ENCODE peak calls at places on chromosomes 1 and 21, in four cellular contexts. One of them, this sample, is unnamed.

GRCh38 chr21:44428281-44428942 is 26.9 kb upstream of the LRRC3 start:
- DNase-seq in uterus: no peak
- DNase-seq in lower leg skin: peak
- DNase-seq in ovary: no peak
- DNase-seq in this sample: peak

GRCh38 chr1:98427664-98428063 is 233.9 kb upstream of the SNX7 start:
- DNase-seq in uterus: no peak
- DNase-seq in lower leg skin: no peak
- DNase-seq in ovary: no peak
- DNase-seq in this sample: no peak

GRCh38 chr1:36035154-36035553 is 48.7 kb upstream of the TEKT2 start:
- DNase-seq in uterus: no peak
- DNase-seq in lower leg skin: no peak
- DNase-seq in ovary: no peak
- DNase-seq in this sample: no peak

GRCh38 chr1:213371769-213372619 is 321.0 kb downstream of the RPS6KC1 start:
- DNase-seq in uterus: no peak
- DNase-seq in lower leg skin: no peak
- DNase-seq in ovary: no peak
- DNase-seq in this sample: no peak

GRCh38 chr1:226482196-226482595 is 66.4 kb upstream of the STUM start:
- DNase-seq in uterus: no peak
- DNase-seq in lower leg skin: no peak
- DNase-seq in ovary: no peak
- DNase-seq in this sample: no peak

GRCh38 chr1:87644033-87644432 is 315.4 kb downstream of the LMO4 start:
- DNase-seq in uterus: no peak
- DNase-seq in lower leg skin: no peak
- DNase-seq in ovary: no peak
- DNase-seq in this sample: no peak

GRCh38 chr1:118151312-118151937 is 33.6 kb downstream of the SPAG17 start:
- DNase-seq in uterus: no peak
- DNase-seq in lower leg skin: no peak
- DNase-seq in ovary: peak
- DNase-seq in this sample: no peak

GRCh38 chr1:32876341-32877210 is 5.9 kb upstream of the FNDC5 start:
- DNase-seq in uterus: no peak
- DNase-seq in lower leg skin: peak
- DNase-seq in ovary: no peak
- DNase-seq in this sample: peak

GRCh38 chr1:40383488-40384412 is 10.2 kb downstream of the SMAP2 start:
- DNase-seq in uterus: no peak
- DNase-seq in lower leg skin: no peak
- DNase-seq in ovary: no peak
- DNase-seq in this sample: no peak
- TF ChIP-seq POLR2A in uterus: no peak
- TF ChIP-seq POLR2A in lower leg skin: no peak
- TF ChIP-seq POLR2A in ovary: no peak
- TF ChIP-seq POLR2A in this sample: no peak

GRCh38 chr1:6775644-6776043 is 9.6 kb upstream of the CAMTA1 start:
- DNase-seq in uterus: no peak
- DNase-seq in lower leg skin: no peak
- DNase-seq in ovary: no peak
- DNase-seq in this sample: no peak
- TF ChIP-seq POLR2A in uterus: no peak
- TF ChIP-seq POLR2A in lower leg skin: no peak
- TF ChIP-seq POLR2A in ovary: no peak
- TF ChIP-seq POLR2A in this sample: no peak

DNA sequence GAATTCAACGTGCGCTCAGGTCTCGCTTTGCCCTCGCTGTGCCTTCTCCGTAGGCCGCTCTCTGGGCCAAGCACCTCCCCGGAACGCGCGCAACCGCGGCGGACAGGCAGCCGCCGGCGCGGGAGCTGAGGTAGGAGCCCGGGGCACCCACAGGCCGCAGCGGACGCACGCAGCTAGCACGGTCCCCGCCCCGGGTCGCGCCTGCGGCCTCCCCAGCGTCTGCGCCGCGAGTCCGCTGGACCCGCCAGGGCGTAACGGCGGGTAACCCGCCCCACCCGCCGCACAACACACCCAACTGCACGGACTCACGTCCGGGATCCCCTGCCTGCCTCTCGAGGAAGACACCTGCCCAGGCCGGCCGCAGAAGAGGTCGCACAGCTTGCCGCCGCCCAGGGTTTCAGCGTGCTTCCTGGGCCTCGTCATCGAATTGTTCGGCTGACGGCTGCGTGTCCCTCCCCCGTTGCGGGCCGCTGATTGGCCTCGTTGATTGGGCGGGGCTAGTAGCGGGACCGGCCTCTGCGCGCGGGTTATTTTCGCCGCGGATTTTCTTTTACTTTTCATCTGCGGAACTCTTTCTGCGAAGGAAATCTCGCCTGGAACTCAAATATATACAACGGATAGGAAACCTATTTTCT is at the start of gene CLCC1:
- DNase-seq in uterus: peak
- DNase-seq in lower leg skin: peak
- DNase-seq in ovary: peak
- DNase-seq in this sample: peak
- TF ChIP-seq POLR2A in uterus: peak
- TF ChIP-seq POLR2A in lower leg skin: no peak
- TF ChIP-seq POLR2A in ovary: peak
- TF ChIP-seq POLR2A in this sample: peak

DNA sequence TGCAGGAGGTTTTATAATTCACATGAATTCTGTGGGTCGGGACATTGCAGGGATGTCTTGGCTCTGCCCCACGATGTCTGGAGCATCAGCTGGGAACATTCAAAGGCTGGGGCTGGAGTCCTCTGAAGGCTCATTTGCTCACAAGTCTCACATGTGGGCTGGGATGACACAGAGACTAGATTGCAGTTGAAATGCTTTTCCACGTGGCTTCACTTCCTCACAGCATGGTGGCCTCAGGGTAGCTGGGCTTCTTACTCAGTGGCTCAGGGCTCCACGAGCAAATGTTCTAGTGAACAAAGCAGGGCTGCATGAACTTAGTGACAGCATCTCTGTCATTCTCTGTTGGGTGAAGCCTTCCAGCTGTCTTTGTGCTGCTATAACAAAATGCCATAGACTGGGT is 246.9 kb upstream of the POU3F1 start:
- DNase-seq in uterus: no peak
- DNase-seq in lower leg skin: no peak
- DNase-seq in ovary: no peak
- DNase-seq in this sample: no peak
- TF ChIP-seq POLR2A in uterus: no peak
- TF ChIP-seq POLR2A in lower leg skin: no peak
- TF ChIP-seq POLR2A in ovary: no peak
- TF ChIP-seq POLR2A in this sample: no peak

GRCh38 chr21:45922648-45923047 is 58.9 kb upstream of the COL6A1 start:
- DNase-seq in uterus: no peak
- DNase-seq in lower leg skin: no peak
- DNase-seq in ovary: no peak
- DNase-seq in this sample: no peak

GRCh38 chr21:45918835-45919467 is 62.6 kb upstream of the COL6A1 start:
- DNase-seq in uterus: no peak
- DNase-seq in lower leg skin: no peak
- DNase-seq in ovary: no peak
- DNase-seq in this sample: no peak

GRCh38 chr21:45919593-45919992 is 62.0 kb upstream of the COL6A1 start:
- DNase-seq in uterus: no peak
- DNase-seq in lower leg skin: no peak
- DNase-seq in ovary: no peak
- DNase-seq in this sample: no peak

GRCh38 chr21:45921917-45922316 is 59.7 kb upstream of the COL6A1 start:
- DNase-seq in uterus: no peak
- DNase-seq in lower leg skin: no peak
- DNase-seq in ovary: no peak
- DNase-seq in this sample: no peak

GRCh38 chr21:45920824-45921600 is 60.6 kb upstream of the COL6A1 start:
- DNase-seq in uterus: no peak
- DNase-seq in lower leg skin: no peak
- DNase-seq in ovary: no peak
- DNase-seq in this sample: no peak
- TF ChIP-seq POLR2A in uterus: no peak
- TF ChIP-seq POLR2A in lower leg skin: no peak
- TF ChIP-seq POLR2A in ovary: no peak
- TF ChIP-seq POLR2A in this sample: no peak

GRCh38 chr1:9293512-9294439 is 1.1 kb downstream of the SPSB1 start:
- DNase-seq in uterus: no peak
- DNase-seq in lower leg skin: no peak
- DNase-seq in ovary: no peak
- DNase-seq in this sample: no peak

GRCh38 chr1:9293241-9293511 is 482 bp downstream of the SPSB1 start:
- DNase-seq in uterus: no peak
- DNase-seq in lower leg skin: no peak
- DNase-seq in ovary: no peak
- DNase-seq in this sample: no peak

GRCh38 chr1:9295884-9296283 is 3.2 kb downstream of the SPSB1 start:
- DNase-seq in uterus: no peak
- DNase-seq in lower leg skin: no peak
- DNase-seq in ovary: no peak
- DNase-seq in this sample: no peak

GRCh38 chr1:9294910-9295636 is 2.4 kb downstream of the SPSB1 start:
- DNase-seq in uterus: no peak
- DNase-seq in lower leg skin: no peak
- DNase-seq in ovary: no peak
- DNase-seq in this sample: no peak

GRCh38 chr1:9294440-9294773 is 1.7 kb downstream of the SPSB1 start:
- DNase-seq in uterus: peak
- DNase-seq in lower leg skin: no peak
- DNase-seq in ovary: no peak
- DNase-seq in this sample: no peak
- TF ChIP-seq POLR2A in uterus: peak
- TF ChIP-seq POLR2A in lower leg skin: no peak
- TF ChIP-seq POLR2A in ovary: no peak
- TF ChIP-seq POLR2A in this sample: no peak

GRCh38 chr1:15542685-15543588 is 16.3 kb downstream of the DNAJC16 start:
- DNase-seq in uterus: no peak
- DNase-seq in lower leg skin: peak
- DNase-seq in ovary: no peak
- DNase-seq in this sample: no peak
- TF ChIP-seq POLR2A in uterus: no peak
- TF ChIP-seq POLR2A in lower leg skin: no peak
- TF ChIP-seq POLR2A in ovary: no peak
- TF ChIP-seq POLR2A in this sample: no peak

GRCh38 chr1:234720709-234721436 is 110.9 kb upstream of the IRF2BP2 start:
- DNase-seq in uterus: no peak
- DNase-seq in lower leg skin: peak
- DNase-seq in ovary: no peak
- DNase-seq in this sample: no peak

GRCh38 chr1:234721476-234722266 is 111.7 kb upstream of the IRF2BP2 start:
- DNase-seq in uterus: peak
- DNase-seq in lower leg skin: no peak
- DNase-seq in ovary: peak
- DNase-seq in this sample: no peak

GRCh38 chr1:234722904-234723588 is 113.1 kb upstream of the IRF2BP2 start:
- DNase-seq in uterus: peak
- DNase-seq in lower leg skin: peak
- DNase-seq in ovary: peak
- DNase-seq in this sample: peak

GRCh38 chr1:234724517-234725176 is 114.7 kb upstream of the IRF2BP2 start:
- DNase-seq in uterus: peak
- DNase-seq in lower leg skin: peak
- DNase-seq in ovary: peak
- DNase-seq in this sample: no peak

GRCh38 chr1:234722267-234722704 is 112.3 kb upstream of the IRF2BP2 start:
- DNase-seq in uterus: peak
- DNase-seq in lower leg skin: no peak
- DNase-seq in ovary: no peak
- DNase-seq in this sample: no peak
- TF ChIP-seq POLR2A in uterus: no peak
- TF ChIP-seq POLR2A in lower leg skin: no peak
- TF ChIP-seq POLR2A in ovary: no peak
- TF ChIP-seq POLR2A in this sample: no peak

GRCh38 chr1:151282883-151283725 is 1.0 kb downstream of the ZNF687 start:
- DNase-seq in uterus: peak
- DNase-seq in lower leg skin: peak
- DNase-seq in ovary: peak
- DNase-seq in this sample: no peak
- TF ChIP-seq POLR2A in uterus: no peak
- TF ChIP-seq POLR2A in lower leg skin: no peak
- TF ChIP-seq POLR2A in ovary: no peak
- TF ChIP-seq POLR2A in this sample: peak

This sample was measured in H54.